ENCODE peak calls at places on chromosomes 13 and 19, in seven cellular contexts. O is left colon; F is effector memory CD8-positive, alpha-beta T cell; E is COR-L47; K is uterus; J is cardiac fibroblast; R is NCI-H1105 treated with DMSO at 0.1 percent for 48 hours. Q is an unnamed sample.

GRCh38 chr13:51801631-51802099 is 2.3 kb downstream of the DHRS12 start:
- DNase-seq in K (no peak), J (no peak), E (peak; percentile 69), R (no peak), O (peak; percentile 88), F (no peak), Q (no peak)

GRCh38 chr13:27927444-27928352 is 7.9 kb downstream of the PDX1 start:
- DNase-seq in O (no peak), J (no peak), F (no peak), R (no peak), E (no peak), K (no peak), Q (no peak)

GRCh38 chr19:58356236-58356970 is 3.1 kb upstream of the A1BG start:
- DNase-seq in K (no peak), J (peak; percentile 45), E (no peak), O (no peak), F (no peak), R (no peak), Q (no peak)

GRCh38 chr13:38577048-38577447 is 109.8 kb upstream of the FREM2 start:
- DNase-seq in J (peak; percentile 20), K (no peak), F (no peak), R (no peak), O (no peak), E (no peak), Q (peak; percentile 2)

GRCh38 chr19:56217039-56217949 is 15.2 kb downstream of the ZSCAN5C start:
- DNase-seq in J (peak; percentile 38), K (no peak), R (no peak), E (no peak), F (no peak), O (no peak), Q (peak; percentile 18)

GRCh38 chr19:34841780-34842179 is 68.8 kb upstream of the ZNF599 start:
- DNase-seq in F (no peak), K (no peak), E (no peak), J (no peak), O (no peak), R (no peak), Q (no peak)

GRCh38 chr19:55596304-55596703 is 3.0 kb downstream of the FIZ1 start:
- DNase-seq in J (no peak), R (no peak), F (no peak), O (no peak), K (no peak), E (no peak), Q (no peak)

GRCh38 chr13:44334751-44335150 is 38.9 kb upstream of the SERP2 start:
- DNase-seq in F (no peak), E (no peak), R (no peak), J (no peak), O (no peak), K (no peak), Q (no peak)

GRCh38 chr13:27953671-27954405 is 15.3 kb downstream of the CDX2 start:
- DNase-seq in K (peak; percentile 56), O (peak; percentile 87), J (peak; percentile 67), R (peak; percentile 60), F (peak; percentile 43), E (peak; percentile 66), Q (peak; percentile 60)

GRCh38 chr13:99164226-99164625 is 36.4 kb upstream of the UBAC2 start:
- DNase-seq in R (no peak), E (no peak), K (no peak), O (no peak), J (no peak), F (no peak), Q (no peak)

GRCh38 chr19:30479231-30479630 is 107.0 kb downstream of the ZNF536 start:
- DNase-seq in E (no peak), J (no peak), R (no peak), O (no peak), K (peak; percentile 20), F (no peak), Q (peak; percentile 35)